ENCODE peak calls at places on chromosomes 7 and 10, in six cellular contexts. Y, G, V, C, A and L are unnamed samples.

GRCh38 chr10:49089152-49089788 is 26.1 kb downstream of the VSTM4 start:
- DNase-seq in Y (no peak), G (no peak), V (no peak), C (peak; percentile 27), A (no peak), L (no peak)

GRCh38 chr10:27252267-27253000 is 11.8 kb upstream of the ACBD5 start:
- DNase-seq in Y (peak; percentile 79), G (peak; percentile 87), V (no peak), C (peak; percentile 83), A (peak; percentile 73), L (no peak)

GRCh38 chr10:33506838-33507661 is 172.6 kb upstream of the NRP1 start:
- DNase-seq in Y (no peak), G (no peak), V (no peak), C (peak; percentile 31), A (no peak), L (no peak)

GRCh38 chr10:25694976-25695375 is 239.1 kb upstream of the MYO3A start:
- DNase-seq in Y (no peak), G (no peak), V (no peak), C (no peak), A (no peak), L (no peak)

GRCh38 chr7:134891262-134892001 is 94.9 kb upstream of the AGBL3 start:
- DNase-seq in Y (peak; percentile 64), G (peak; percentile 72), V (peak; percentile 94), C (peak; percentile 98), A (peak; percentile 88), L (peak; percentile 42)

GRCh38 chr10:5314866-5315265 is 49.9 kb upstream of the UCN3 start:
- DNase-seq in Y (no peak), G (no peak), V (no peak), C (no peak), A (no peak), L (no peak)

GRCh38 chr10:10527861-10528562 is 489.7 kb upstream of the CELF2 start:
- DNase-seq in Y (no peak), G (no peak), V (no peak), C (no peak), A (no peak), L (no peak)

GRCh38 chr7:77181739-77182138 is 17.9 kb downstream of the FGL2 start:
- DNase-seq in Y (no peak), G (no peak), V (no peak), C (no peak), A (no peak), L (no peak)

GRCh38 chr10:6912021-6912420 is 331.9 kb upstream of the PRKCQ start:
- DNase-seq in Y (no peak), G (no peak), V (no peak), C (no peak), A (no peak), L (no peak)

GRCh38 chr7:42494722-42495121 is 257.7 kb upstream of the GLI3 start:
- DNase-seq in Y (no peak), G (no peak), V (no peak), C (no peak), A (no peak), L (no peak)

GRCh38 chr7:3695602-3696001 is 394.6 kb downstream of the SDK1 start:
- DNase-seq in Y (no peak), G (no peak), V (no peak), C (peak; percentile 1), A (no peak), L (no peak)
- TF ChIP-seq CTCF in Y (no peak), G (peak; percentile 27), V (no peak), C (no peak), A (peak; percentile 16), L (no peak)

DNA sequence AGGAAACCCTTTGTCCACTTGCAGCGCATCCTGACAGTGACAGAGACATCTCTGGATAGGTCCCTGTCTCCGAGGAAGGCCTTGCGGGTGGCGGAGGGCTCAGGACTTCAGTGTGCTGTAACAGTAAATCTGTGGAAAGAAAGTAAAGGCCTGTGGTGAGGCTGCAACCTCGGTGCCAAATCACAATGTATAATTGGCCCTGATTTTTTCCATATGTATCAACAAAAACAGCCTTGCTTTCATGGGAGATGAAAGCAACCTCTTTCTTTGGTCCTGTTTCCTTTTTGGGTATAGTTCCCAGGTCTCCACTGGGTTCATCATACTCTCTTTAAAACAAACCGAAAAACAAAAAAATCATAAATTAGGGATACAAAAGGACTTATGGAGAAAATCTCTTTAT is 110.9 kb upstream of the BMPER start:
- DNase-seq in Y (no peak), G (no peak), V (no peak), C (no peak), A (no peak), L (no peak)
- TF ChIP-seq CTCF in Y (no peak), G (no peak), V (no peak), C (no peak), A (no peak), L (no peak)

GRCh38 chr7:3333861-3334260 is 32.8 kb downstream of the SDK1 start:
- DNase-seq in Y (no peak), G (no peak), V (no peak), C (no peak), A (no peak), L (no peak)

GRCh38 chr7:3338161-3338560 is 37.1 kb downstream of the SDK1 start:
- DNase-seq in Y (no peak), G (no peak), V (no peak), C (no peak), A (no peak), L (no peak)

GRCh38 chr7:3332308-3332707 is 31.3 kb downstream of the SDK1 start:
- DNase-seq in Y (no peak), G (no peak), V (no peak), C (no peak), A (no peak), L (no peak)

DNA sequence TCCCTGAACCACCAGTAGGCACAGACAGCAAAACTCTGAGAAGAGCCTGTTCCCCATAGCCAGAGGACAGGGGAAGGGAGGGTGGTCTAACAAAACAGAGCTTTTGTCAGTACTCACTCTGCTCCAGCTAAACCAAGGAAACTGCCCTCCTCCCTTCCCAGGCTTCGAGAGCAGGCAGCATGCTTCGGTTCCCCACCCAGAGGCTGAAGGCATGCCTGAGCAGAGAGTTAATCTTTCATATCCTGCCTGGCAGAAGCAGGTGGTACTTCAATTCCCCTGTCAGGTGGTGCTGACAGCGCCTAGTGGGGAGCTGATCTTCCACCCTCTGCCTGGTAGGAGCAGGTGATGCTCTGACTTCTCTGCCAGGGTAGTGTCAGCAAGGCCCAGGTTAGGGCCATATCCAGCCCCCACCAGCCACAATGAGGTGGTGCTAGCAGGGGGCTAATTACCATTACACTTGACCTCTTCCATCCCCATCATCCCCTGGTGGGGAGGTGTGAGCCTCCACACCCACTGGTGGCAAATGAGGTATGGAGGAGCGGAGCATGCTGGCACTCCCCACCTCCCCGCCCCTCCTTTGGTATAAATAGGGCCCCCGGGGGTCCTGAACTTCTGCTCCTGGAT is 35.1 kb downstream of the SDK1 start:
- DNase-seq in Y (no peak), G (no peak), V (no peak), C (no peak), A (no peak), L (no peak)
- TF ChIP-seq CTCF in Y (no peak), G (no peak), V (no peak), C (no peak), A (no peak), L (no peak)

DNA sequence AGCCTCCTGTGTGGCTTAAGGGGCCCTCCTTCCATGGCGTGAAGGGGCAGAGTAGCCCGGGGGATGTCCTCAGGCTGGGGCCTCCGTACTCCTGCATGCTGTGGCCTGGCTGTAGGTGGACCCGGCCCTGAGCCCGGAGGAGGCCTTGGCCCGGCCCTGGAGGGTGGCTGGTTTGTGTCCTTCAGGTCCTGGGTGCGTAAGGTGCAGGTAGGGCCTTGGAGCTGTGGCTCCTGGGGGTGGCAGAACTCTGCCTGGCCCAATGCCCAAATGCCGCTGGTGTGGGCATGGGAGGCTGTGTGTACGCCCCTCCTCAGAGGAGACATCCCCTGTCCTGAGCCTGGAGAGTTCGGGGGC is 26.9 kb upstream of the AMZ1 start:
- DNase-seq in Y (no peak), G (no peak), V (no peak), C (no peak), A (no peak), L (no peak)
- TF ChIP-seq CTCF in Y (no peak), G (no peak), V (no peak), C (peak; percentile 1), A (no peak), L (no peak)

DNA sequence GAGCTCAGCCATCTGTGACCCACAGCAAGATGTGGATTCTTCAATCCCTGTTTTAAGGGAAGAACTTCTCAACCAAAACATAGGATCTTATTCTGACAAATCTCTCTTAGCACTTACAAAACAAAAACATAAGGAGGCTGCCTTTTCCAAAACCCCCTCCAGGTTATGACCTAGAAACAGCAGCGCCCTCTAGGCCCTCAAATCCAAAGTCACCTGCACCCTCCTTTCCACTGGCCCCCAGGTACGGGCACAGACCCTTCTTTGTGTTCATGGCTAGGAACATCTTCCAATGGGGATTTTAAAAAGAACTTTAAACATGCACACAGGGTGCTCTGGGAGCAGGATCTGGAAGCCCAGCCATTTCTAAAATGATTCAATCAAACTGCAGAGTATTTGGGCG is 100.2 kb downstream of the FGFR2 start:
- DNase-seq in Y (no peak), G (no peak), V (no peak), C (no peak), A (no peak), L (no peak)
- TF ChIP-seq CTCF in Y (no peak), G (no peak), V (no peak), C (no peak), A (no peak), L (no peak)

GRCh38 chr10:22152403-22152802 is 65.4 kb downstream of the EBLN1 start:
- DNase-seq in Y (no peak), G (no peak), V (no peak), C (no peak), A (no peak), L (no peak)
- TF ChIP-seq CTCF in Y (no peak), G (no peak), V (no peak), C (no peak), A (no peak), L (no peak)

GRCh38 chr7:33744293-33744692 is 161.0 kb upstream of the BMPER start:
- DNase-seq in Y (peak; percentile 28), G (no peak), V (no peak), C (peak; percentile 67), A (no peak), L (no peak)
- TF ChIP-seq CTCF in Y (peak; percentile 43), G (peak; percentile 40), V (no peak), C (peak; percentile 39), A (peak; percentile 53), L (no peak)